ENCODE peak calls at places on chromosomes 11 and 22, in seven cellular contexts. R is anterior cingulate cortex; T is AG09319; U is cardiac septum; A is astrocyte of the spinal cord; C is stimulated activated CD8-positive, alpha-beta memory T cell treated with anti-CD3 and anti-CD28 coated beads, Interleukin-4, amount 100 ng/mL, for 1 hour; E is neural crest cell. J is an unnamed sample.

GRCh38 chr11:115528217-115528616 is 24.0 kb upstream of the CADM1 start:
- DNase-seq in T (no peak), C (no peak), U (no peak), R (no peak), E (no peak), A (no peak), J (no peak)

GRCh38 chr22:41781508-41781906 is 19.0 kb upstream of the CCDC134 start:
- DNase-seq in T (no peak), A (no peak), U (no peak), C (no peak), E (no peak), R (no peak), J (no peak)

GRCh38 chr11:32231909-32232493 is 141.1 kb downstream of the RCN1 start:
- DNase-seq in U (no peak), C (no peak), R (no peak), T (no peak), A (peak; percentile 16), E (peak; percentile 18), J (no peak)

GRCh38 chr11:132263875-132264274 is 893.5 kb downstream of the NTM start:
- DNase-seq in T (no peak), R (no peak), E (no peak), C (no peak), U (no peak), A (no peak), J (no peak)

GRCh38 chr22:30433773-30434172 is 8.2 kb downstream of the MTFP1 start:
- DNase-seq in R (no peak), T (no peak), C (no peak), E (no peak), A (no peak), U (no peak), J (no peak)

GRCh38 chr11:927871-928270 is 2.2 kb downstream of the AP2A2 start:
- DNase-seq in E (no peak), R (no peak), T (no peak), A (no peak), C (no peak), U (no peak), J (no peak)

GRCh38 chr11:110573411-110573810 is 138.8 kb downstream of the ARHGAP20 start:
- DNase-seq in T (no peak), U (no peak), E (no peak), A (no peak), R (no peak), C (no peak), J (no peak)

GRCh38 chr22:31496735-31497146 is 405 bp downstream of the SFI1 start:
- DNase-seq in E (no peak), A (peak; percentile 12), R (no peak), C (peak; percentile 9), T (no peak), U (peak; percentile 79), J (no peak)

GRCh38 chr11:24619900-24620299 is 123.0 kb downstream of the LUZP2 start:
- DNase-seq in A (no peak), C (no peak), R (no peak), U (no peak), T (no peak), E (no peak), J (no peak)

GRCh38 chr11:104968365-104968855 is at the start of gene CASP4:
- DNase-seq in T (peak; percentile 74), R (no peak), E (no peak), U (no peak), C (no peak), A (peak; percentile 64), J (no peak)

GRCh38 chr11:122788781-122789535 is 49.3 kb upstream of the CRTAM start:
- DNase-seq in U (no peak), T (no peak), R (no peak), A (no peak), C (no peak), E (no peak), J (no peak)

GRCh38 chr11:57131080-57131790 is 50.5 kb upstream of the LRRC55 start:
- DNase-seq in C (no peak), E (peak; percentile 33), U (no peak), T (no peak), R (no peak), A (peak; percentile 6), J (no peak)

GRCh38 chr11:65613091-65613928 is 711 bp downstream of the MAP3K11 start:
- DNase-seq in C (no peak), A (no peak), E (no peak), T (no peak), U (no peak), R (peak; percentile 55), J (no peak)

GRCh38 chr11:12746593-12747097 is 72.4 kb downstream of the TEAD1 start:
- DNase-seq in U (peak; percentile 83), T (peak; percentile 43), E (peak; percentile 37), R (no peak), C (no peak), A (peak; percentile 92), J (no peak)

GRCh38 chr22:45879552-45879949 is 97.4 kb downstream of the WNT7B start:
- DNase-seq in U (peak; percentile 71), A (no peak), C (no peak), R (no peak), T (no peak), E (no peak), J (peak; percentile 15)

GRCh38 chr22:31646186-31647019 is 15.6 kb downstream of the PISD start:
- DNase-seq in E (no peak), U (no peak), C (no peak), R (no peak), A (peak; percentile 95), T (peak; percentile 74), J (no peak)

GRCh38 chr11:100328626-100329340 is 358.3 kb upstream of the ARHGAP42 start:
- DNase-seq in R (no peak), U (no peak), E (no peak), A (no peak), C (no peak), T (no peak), J (no peak)

GRCh38 chr22:36365020-36365411 is 22.8 kb downstream of the MYH9 start:
- DNase-seq in R (no peak), T (no peak), U (no peak), E (no peak), C (peak; percentile 76), A (peak; percentile 97), J (peak; percentile 97)

GRCh38 chr11:122287401-122287800 is 171.4 kb upstream of the BLID start:
- DNase-seq in A (no peak), C (no peak), E (no peak), T (no peak), R (no peak), U (no peak), J (no peak)

GRCh38 chr11:22263613-22264012 is 70.7 kb downstream of the ANO5 start:
- DNase-seq in R (no peak), A (no peak), U (no peak), E (no peak), C (no peak), T (no peak), J (no peak)

GRCh38 chr22:22894740-22895731 is 7.4 kb downstream of the IGLL5 start:
- DNase-seq in U (peak; percentile 73), E (no peak), C (no peak), T (no peak), A (no peak), R (no peak), J (no peak)

GRCh38 chr11:118002541-118003019 is 16.4 kb downstream of the IL10RA start:
- DNase-seq in E (no peak), U (no peak), R (no peak), A (no peak), C (no peak), T (no peak), J (no peak)

GRCh38 chr11:118911880-118912741 is 13.6 kb downstream of the BCL9L start:
- DNase-seq in T (no peak), C (peak; percentile 69), A (peak; percentile 93), E (no peak), U (peak; percentile 91), R (peak; percentile 24), J (peak; percentile 97)

GRCh38 chr22:47205081-47205491 is 442.6 kb downstream of the TBC1D22A start:
- DNase-seq in U (peak; percentile 39), T (no peak), E (no peak), C (no peak), A (no peak), R (no peak), J (no peak)

GRCh38 chr11:78995166-78995565 is 420.5 kb upstream of the NARS2 start:
- DNase-seq in E (no peak), A (no peak), T (no peak), R (no peak), U (no peak), C (no peak), J (no peak)

GRCh38 chr11:75437966-75438659 is 5.1 kb upstream of the KLHL35 start:
- DNase-seq in E (no peak), C (no peak), U (no peak), R (no peak), A (no peak), T (no peak), J (no peak)

GRCh38 chr11:131154329-131154728 is 216.1 kb upstream of the NTM start:
- DNase-seq in U (no peak), E (no peak), T (no peak), A (no peak), C (no peak), R (no peak), J (no peak)

GRCh38 chr11:122367809-122368231 is 251.8 kb upstream of the BLID start:
- DNase-seq in R (no peak), A (peak; percentile 56), T (peak; percentile 66), E (no peak), C (no peak), U (no peak), J (peak; percentile 71)

GRCh38 chr22:38423512-38424503 is 31.2 kb downstream of the KCNJ4 start:
- DNase-seq in T (no peak), A (no peak), R (no peak), U (no peak), E (no peak), C (no peak), J (no peak)

GRCh38 chr11:67252831-67253239 is 13.4 kb upstream of the GRK2 start:
- DNase-seq in T (no peak), C (no peak), U (no peak), A (peak; percentile 50), E (no peak), R (no peak), J (no peak)

GRCh38 chr22:31179345-31179744 is 19.4 kb downstream of the RNF185 start:
- DNase-seq in R (no peak), E (no peak), C (no peak), A (peak; percentile 19), U (no peak), T (no peak), J (no peak)

GRCh38 chr11:87596176-87596575 is 558.4 kb downstream of the TMEM135 start:
- DNase-seq in U (no peak), T (no peak), C (no peak), A (no peak), R (no peak), E (no peak), J (no peak)

GRCh38 chr11:122755941-122756340 is 82.4 kb upstream of the CRTAM start:
- DNase-seq in U (no peak), E (no peak), R (no peak), T (no peak), C (no peak), A (no peak), J (no peak)

GRCh38 chr22:25148149-25148691 is 51.4 kb upstream of the CRYBB3 start:
- DNase-seq in R (no peak), C (no peak), E (no peak), T (no peak), U (no peak), A (no peak), J (no peak)

GRCh38 chr11:128906185-128907065 is 15.3 kb downstream of the KCNJ5 start:
- DNase-seq in C (no peak), E (no peak), U (no peak), A (no peak), T (no peak), R (no peak), J (no peak)